ENCODE peak calls at places on chromosomes 12 and 14, in six cellular contexts. One of them, this sample, is unnamed. For H3K9me3, the result is how much of the 10 kb centered on the place peaks cover.

GRCh38 chr14:64541261-64541970 is 875 bp downstream of the HSPA2 start:
- DNase-seq in mammary epithelial cell: no peak
- DNase-seq in IMR-90: no peak
- DNase-seq in fibroblast of lung: peak
- DNase-seq in NT2/D1: no peak
- DNase-seq in SK-N-MC: no peak
- DNase-seq in this sample: no peak

GRCh38 chr14:77097006-77097688 is 911 bp upstream of the CIPC start:
- DNase-seq in mammary epithelial cell: no peak
- DNase-seq in IMR-90: peak
- DNase-seq in fibroblast of lung: peak
- DNase-seq in NT2/D1: no peak
- DNase-seq in SK-N-MC: no peak
- DNase-seq in this sample: no peak

GRCh38 chr12:49131973-49132461 is 822 bp upstream of the TUBA1B start:
- DNase-seq in mammary epithelial cell: peak
- DNase-seq in IMR-90: peak
- DNase-seq in fibroblast of lung: peak
- DNase-seq in NT2/D1: no peak
- DNase-seq in SK-N-MC: peak
- DNase-seq in this sample: peak

GRCh38 chr14:97458302-97459137 is 661.3 kb downstream of the VRK1 start:
- DNase-seq in mammary epithelial cell: no peak
- DNase-seq in IMR-90: no peak
- DNase-seq in fibroblast of lung: no peak
- DNase-seq in NT2/D1: peak
- DNase-seq in SK-N-MC: no peak
- DNase-seq in this sample: no peak

GRCh38 chr14:68495101-68495637 is 297.7 kb downstream of the ZFP36L1 start:
- DNase-seq in mammary epithelial cell: peak
- DNase-seq in IMR-90: no peak
- DNase-seq in fibroblast of lung: no peak
- DNase-seq in NT2/D1: no peak
- DNase-seq in SK-N-MC: no peak
- DNase-seq in this sample: no peak

GRCh38 chr14:93061380-93062012 is 54.2 kb downstream of the ITPK1 start:
- DNase-seq in mammary epithelial cell: no peak
- DNase-seq in IMR-90: no peak
- DNase-seq in fibroblast of lung: no peak
- DNase-seq in NT2/D1: no peak
- DNase-seq in SK-N-MC: no peak
- DNase-seq in this sample: no peak

GRCh38 chr12:106098691-106099200 is 40.0 kb downstream of the NUAK1 start:
- DNase-seq in mammary epithelial cell: no peak
- DNase-seq in IMR-90: no peak
- DNase-seq in fibroblast of lung: no peak
- DNase-seq in NT2/D1: peak
- DNase-seq in SK-N-MC: no peak
- DNase-seq in this sample: no peak

GRCh38 chr12:100238801-100239200 is 28.1 kb downstream of the DEPDC4 start:
- DNase-seq in mammary epithelial cell: no peak
- DNase-seq in IMR-90: no peak
- DNase-seq in fibroblast of lung: no peak
- DNase-seq in NT2/D1: no peak
- DNase-seq in SK-N-MC: no peak
- DNase-seq in this sample: no peak

GRCh38 chr12:111777345-111778045 is 10.8 kb downstream of the ALDH2 start:
- DNase-seq in mammary epithelial cell: no peak
- DNase-seq in IMR-90: no peak
- DNase-seq in fibroblast of lung: no peak
- DNase-seq in NT2/D1: no peak
- DNase-seq in SK-N-MC: no peak
- DNase-seq in this sample: no peak

GRCh38 chr14:61677469-61677868 is 17.8 kb upstream of the HIF1A start:
- DNase-seq in mammary epithelial cell: no peak
- DNase-seq in IMR-90: no peak
- DNase-seq in fibroblast of lung: no peak
- DNase-seq in NT2/D1: no peak
- DNase-seq in SK-N-MC: no peak
- DNase-seq in this sample: peak

GRCh38 chr14:34682787-34683321 is 31.5 kb downstream of the CFL2 start:
- DNase-seq in mammary epithelial cell: no peak
- DNase-seq in IMR-90: no peak
- DNase-seq in fibroblast of lung: peak
- DNase-seq in NT2/D1: no peak
- DNase-seq in SK-N-MC: no peak
- DNase-seq in this sample: no peak

GRCh38 chr12:57793920-57794319 is 11.3 kb downstream of the TSFM start:
- DNase-seq in mammary epithelial cell: peak
- DNase-seq in IMR-90: peak
- DNase-seq in fibroblast of lung: peak
- DNase-seq in NT2/D1: no peak
- DNase-seq in SK-N-MC: no peak
- DNase-seq in this sample: peak
- H3K9ac ChIP-seq in mammary epithelial cell: peak
- H3K9ac ChIP-seq in IMR-90: no peak
- H3K9ac ChIP-seq in fibroblast of lung: peak
- H3K9ac ChIP-seq in NT2/D1: no peak
- H3K9ac ChIP-seq in SK-N-MC: no peak
- H3K9ac ChIP-seq in this sample: peak

GRCh38 chr12:94318178-94318577 is 141.5 kb downstream of the CEP83 start:
- DNase-seq in mammary epithelial cell: no peak
- DNase-seq in IMR-90: no peak
- DNase-seq in fibroblast of lung: no peak
- DNase-seq in NT2/D1: no peak
- DNase-seq in SK-N-MC: no peak
- DNase-seq in this sample: no peak

GRCh38 chr12:94322346-94322745 is 137.3 kb downstream of the CEP83 start:
- DNase-seq in mammary epithelial cell: no peak
- DNase-seq in IMR-90: no peak
- DNase-seq in fibroblast of lung: no peak
- DNase-seq in NT2/D1: no peak
- DNase-seq in SK-N-MC: no peak
- DNase-seq in this sample: no peak

GRCh38 chr12:94320109-94320508 is 139.6 kb downstream of the CEP83 start:
- DNase-seq in mammary epithelial cell: no peak
- DNase-seq in IMR-90: no peak
- DNase-seq in fibroblast of lung: no peak
- DNase-seq in NT2/D1: no peak
- DNase-seq in SK-N-MC: no peak
- DNase-seq in this sample: no peak
- H3K9me3 ChIP-seq in mammary epithelial cell: under half
- H3K9me3 ChIP-seq in IMR-90: under half
- H3K9me3 ChIP-seq in fibroblast of lung: under half
- H3K9me3 ChIP-seq in NT2/D1: under half
- H3K9me3 ChIP-seq in SK-N-MC: under half
- H3K9me3 ChIP-seq in this sample: under half

DNA sequence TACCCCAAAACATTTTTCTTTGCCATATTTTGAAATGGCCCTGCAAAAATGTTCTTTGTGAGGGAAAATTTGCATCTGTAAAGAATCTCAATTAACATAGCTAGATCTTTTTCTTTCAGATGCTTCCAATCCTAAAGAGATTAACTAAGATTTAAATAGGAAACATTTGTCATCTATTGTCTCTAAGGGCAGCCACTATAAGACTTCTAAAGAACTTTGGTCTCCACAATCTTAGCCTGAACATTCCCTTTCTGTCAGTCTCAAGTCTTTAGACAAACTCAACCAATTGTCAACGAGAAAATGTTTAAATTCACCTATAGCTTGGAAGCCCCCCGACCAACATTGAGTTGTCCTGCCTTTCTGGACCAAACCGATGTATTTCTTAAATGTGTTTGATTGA is 71.1 kb upstream of the RASSF8 start:
- DNase-seq in mammary epithelial cell: no peak
- DNase-seq in IMR-90: no peak
- DNase-seq in fibroblast of lung: no peak
- DNase-seq in NT2/D1: peak
- DNase-seq in SK-N-MC: no peak
- DNase-seq in this sample: no peak
- H3K9ac ChIP-seq in mammary epithelial cell: no peak
- H3K9ac ChIP-seq in IMR-90: no peak
- H3K9ac ChIP-seq in fibroblast of lung: no peak
- H3K9ac ChIP-seq in NT2/D1: no peak
- H3K9ac ChIP-seq in SK-N-MC: no peak
- H3K9ac ChIP-seq in this sample: no peak

GRCh38 chr12:34300376-34301250 is 278.3 kb downstream of the ALG10 start:
- DNase-seq in mammary epithelial cell: no peak
- DNase-seq in IMR-90: no peak
- DNase-seq in fibroblast of lung: no peak
- DNase-seq in NT2/D1: no peak
- DNase-seq in SK-N-MC: no peak
- DNase-seq in this sample: no peak

GRCh38 chr12:34301251-34302130 is 279.2 kb downstream of the ALG10 start:
- DNase-seq in mammary epithelial cell: no peak
- DNase-seq in IMR-90: no peak
- DNase-seq in fibroblast of lung: no peak
- DNase-seq in NT2/D1: no peak
- DNase-seq in SK-N-MC: no peak
- DNase-seq in this sample: no peak

GRCh38 chr12:34303091-34303870 is 281.0 kb downstream of the ALG10 start:
- DNase-seq in mammary epithelial cell: no peak
- DNase-seq in IMR-90: no peak
- DNase-seq in fibroblast of lung: no peak
- DNase-seq in NT2/D1: no peak
- DNase-seq in SK-N-MC: no peak
- DNase-seq in this sample: no peak

GRCh38 chr12:34304001-34304400 is 281.7 kb downstream of the ALG10 start:
- DNase-seq in mammary epithelial cell: no peak
- DNase-seq in IMR-90: no peak
- DNase-seq in fibroblast of lung: no peak
- DNase-seq in NT2/D1: no peak
- DNase-seq in SK-N-MC: no peak
- DNase-seq in this sample: no peak

DNA sequence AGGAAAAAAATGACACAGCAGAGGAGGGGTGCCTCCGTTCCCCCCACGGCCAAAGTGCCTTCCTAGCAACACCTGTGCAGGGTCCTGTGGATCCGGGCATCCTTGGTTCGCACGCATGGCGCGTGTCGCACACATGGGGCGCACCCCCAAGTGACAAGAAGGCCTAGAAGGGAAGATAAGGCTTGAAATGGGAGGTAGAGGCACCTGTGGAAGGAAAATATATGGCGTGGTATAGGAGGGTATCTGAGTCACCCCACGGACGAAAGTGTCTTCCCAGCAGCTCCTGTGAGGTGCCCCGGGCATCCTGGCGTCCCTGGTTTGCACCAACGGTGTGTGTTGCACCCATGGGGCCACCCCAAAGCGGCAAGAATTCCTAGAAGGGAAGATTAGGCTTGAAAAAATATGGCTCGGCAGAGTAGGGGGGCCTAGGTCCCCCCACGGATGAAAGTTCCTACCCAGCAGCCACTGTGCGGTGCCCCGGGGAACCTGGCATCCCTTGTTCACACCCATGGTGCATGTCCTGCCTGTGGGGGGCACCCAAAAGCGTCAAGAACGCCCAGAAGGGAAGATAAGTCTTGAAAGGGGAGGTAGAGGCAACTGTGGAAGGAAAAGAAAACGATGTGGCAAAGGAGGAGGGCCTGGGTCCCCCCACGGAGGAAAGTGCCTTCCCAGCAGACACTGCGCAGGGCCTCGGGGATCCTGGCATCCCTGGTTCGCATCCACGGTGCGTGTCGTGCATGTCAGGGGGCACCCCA is 280.0 kb downstream of the ALG10 start:
- DNase-seq in mammary epithelial cell: no peak
- DNase-seq in IMR-90: no peak
- DNase-seq in fibroblast of lung: no peak
- DNase-seq in NT2/D1: no peak
- DNase-seq in SK-N-MC: no peak
- DNase-seq in this sample: no peak
- H3K9me3 ChIP-seq in mammary epithelial cell: half or more
- H3K9me3 ChIP-seq in IMR-90: half or more
- H3K9me3 ChIP-seq in fibroblast of lung: under half
- H3K9me3 ChIP-seq in NT2/D1: under half
- H3K9me3 ChIP-seq in SK-N-MC: under half
- H3K9me3 ChIP-seq in this sample: under half

This sample was measured in adipocyte.